ENCODE peak calls at places on chromosomes 1 and 21, in seven cellular contexts. F is HepG2, M is SK-N-SH, T is HCT116, N is GM12878, Y is H1, G is K562. O is an unnamed sample.

GRCh38 chr1:214146523-214146922 is 134.4 kb upstream of the SMYD2 start:
- DNase-seq in F (peak), M (no peak), T (no peak), N (no peak), Y (no peak), G (no peak), O (no peak)

GRCh38 chr21:33478858-33479678 is 706 bp downstream of the TMEM50B start:
- DNase-seq in F (peak), M (peak), T (no peak), N (no peak), Y (peak), G (peak), O (peak)

GRCh38 chr1:243346016-243346415 is 90.2 kb downstream of the SDCCAG8 start:
- DNase-seq in F (no peak), M (no peak), T (no peak), N (no peak), Y (no peak), G (no peak), O (no peak)

GRCh38 chr21:38486221-38486620 is 12.1 kb downstream of the ERG start:
- DNase-seq in F (no peak), M (no peak), T (no peak), N (no peak), Y (no peak), G (no peak), O (no peak)

GRCh38 chr1:229714964-229715603 is 89.0 kb downstream of the URB2 start:
- DNase-seq in F (peak), M (no peak), T (peak), N (no peak), Y (peak), G (peak), O (peak)

GRCh38 chr21:43369124-43369523 is 57.8 kb downstream of the SIK1 start:
- DNase-seq in F (peak), M (peak), T (no peak), N (no peak), Y (no peak), G (no peak), O (no peak)

GRCh38 chr21:29221259-29221744 is 77.4 kb upstream of the BACH1 start:
- DNase-seq in F (no peak), M (no peak), T (no peak), N (no peak), Y (no peak), G (no peak), O (no peak)

GRCh38 chr1:84060781-84061180 is 61.8 kb upstream of the TTLL7 start:
- DNase-seq in F (no peak), M (no peak), T (no peak), N (no peak), Y (no peak), G (no peak), O (no peak)

GRCh38 chr1:17924578-17924977 is 169.4 kb downstream of the ACTL8 start:
- DNase-seq in F (no peak), M (no peak), T (no peak), N (no peak), Y (no peak), G (no peak), O (no peak)

GRCh38 chr1:201310986-201311355 is 27.7 kb downstream of the PKP1 start:
- DNase-seq in F (no peak), M (no peak), T (no peak), N (no peak), Y (no peak), G (no peak), O (no peak)

GRCh38 chr21:45396620-45396995 is 8.4 kb upstream of the COL18A1 start:
- DNase-seq in F (no peak), M (no peak), T (no peak), N (no peak), Y (no peak), G (no peak), O (no peak)

GRCh38 chr1:153509729-153510354 is 25.9 kb downstream of the S100A6 start:
- DNase-seq in F (peak), M (peak), T (no peak), N (no peak), Y (no peak), G (peak), O (no peak)

GRCh38 chr1:201354901-201355295 is 22.6 kb downstream of the TNNT2 start:
- DNase-seq in F (no peak), M (no peak), T (no peak), N (no peak), Y (no peak), G (no peak), O (no peak)

GRCh38 chr1:178004926-178005391 is 35.1 kb upstream of the SEC16B start:
- DNase-seq in F (no peak), M (no peak), T (peak), N (no peak), Y (no peak), G (no peak), O (no peak)

GRCh38 chr1:153649867-153650235 is 8.7 kb upstream of the SNAPIN start:
- DNase-seq in F (no peak), M (no peak), T (no peak), N (no peak), Y (no peak), G (no peak), O (peak)

GRCh38 chr1:178941849-178942248 is 71.0 kb upstream of the ANGPTL1 start:
- DNase-seq in F (no peak), M (no peak), T (no peak), N (no peak), Y (peak), G (no peak), O (no peak)

GRCh38 chr1:119611701-119612113 is 36.4 kb downstream of the ZNF697 start:
- DNase-seq in F (peak), M (peak), T (peak), N (no peak), Y (peak), G (peak), O (peak)

GRCh38 chr1:8516793-8517556 is 199.1 kb downstream of the SLC45A1 start:
- DNase-seq in F (no peak), M (no peak), T (no peak), N (no peak), Y (no peak), G (peak), O (no peak)

GRCh38 chr1:68173283-68174172 is 58.8 kb downstream of the WLS start:
- DNase-seq in F (no peak), M (no peak), T (no peak), N (no peak), Y (no peak), G (no peak), O (no peak)

GRCh38 chr1:197553281-197553680 is 222.0 kb downstream of the DENND1B start:
- DNase-seq in F (no peak), M (no peak), T (no peak), N (no peak), Y (no peak), G (no peak), O (no peak)

GRCh38 chr1:64343105-64343960 is 126.6 kb upstream of the CACHD1 start:
- DNase-seq in F (no peak), M (peak), T (peak), N (no peak), Y (no peak), G (no peak), O (peak)

GRCh38 chr21:16468191-16468590 is 738.4 kb downstream of the USP25 start:
- DNase-seq in F (no peak), M (no peak), T (no peak), N (no peak), Y (no peak), G (no peak), O (no peak)

GRCh38 chr1:160124709-160125478 is 9.3 kb downstream of the ATP1A2 start:
- DNase-seq in F (peak), M (no peak), T (peak), N (no peak), Y (no peak), G (no peak), O (no peak)

GRCh38 chr1:158649052-158649451 is 37.5 kb downstream of the SPTA1 start:
- DNase-seq in F (no peak), M (no peak), T (no peak), N (no peak), Y (no peak), G (no peak), O (no peak)

GRCh38 chr1:196372896-196373536 is 235.2 kb downstream of the KCNT2 start:
- DNase-seq in F (peak), M (peak), T (peak), N (no peak), Y (no peak), G (peak), O (peak)

GRCh38 chr1:153598309-153599172 is 14.4 kb downstream of the S100A16 start:
- DNase-seq in F (no peak), M (no peak), T (no peak), N (peak), Y (peak), G (no peak), O (no peak)

GRCh38 chr1:14522331-14523241 is 75.9 kb upstream of the KAZN start:
- DNase-seq in F (no peak), M (peak), T (no peak), N (no peak), Y (no peak), G (peak), O (no peak)

GRCh38 chr1:7401814-7402547 is 369.1 kb upstream of the VAMP3 start:
- DNase-seq in F (peak), M (peak), T (peak), N (no peak), Y (peak), G (no peak), O (peak)

GRCh38 chr1:5189384-5189783 is 535.0 kb downstream of the AJAP1 start:
- DNase-seq in F (no peak), M (no peak), T (no peak), N (no peak), Y (no peak), G (no peak), O (no peak)

GRCh38 chr21:45618287-45618686 is 25.2 kb upstream of the PCBP3 start:
- DNase-seq in F (no peak), M (peak), T (no peak), N (no peak), Y (no peak), G (no peak), O (no peak)

GRCh38 chr1:40712997-40713396 is 21.5 kb downstream of the NFYC start:
- DNase-seq in F (no peak), M (no peak), T (no peak), N (no peak), Y (no peak), G (no peak), O (no peak)

GRCh38 chr1:67230539-67230938 is 64.3 kb downstream of the IL23R start:
- DNase-seq in F (no peak), M (no peak), T (no peak), N (no peak), Y (no peak), G (no peak), O (no peak)

GRCh38 chr1:210478820-210479219 is 150.1 kb downstream of the HHAT start:
- DNase-seq in F (no peak), M (no peak), T (no peak), N (no peak), Y (no peak), G (no peak), O (no peak)

GRCh38 chr1:28893403-28894102 is 20.8 kb upstream of the EPB41 start:
- DNase-seq in F (no peak), M (peak), T (no peak), N (no peak), Y (peak), G (peak), O (peak)

GRCh38 chr1:240765732-240766363 is 153.9 kb upstream of the GREM2 start:
- DNase-seq in F (no peak), M (no peak), T (no peak), N (no peak), Y (no peak), G (no peak), O (peak)

GRCh38 chr1:248695451-248696132 is 7.0 kb downstream of the OR14I1 start:
- DNase-seq in F (no peak), M (no peak), T (no peak), N (no peak), Y (no peak), G (no peak), O (no peak)

GRCh38 chr1:24108334-24109165 is 3.4 kb downstream of the MYOM3 start:
- DNase-seq in F (peak), M (no peak), T (peak), N (no peak), Y (no peak), G (peak), O (no peak)

GRCh38 chr21:41894922-41895557 is 15.9 kb upstream of the PRDM15 start:
- DNase-seq in F (no peak), M (no peak), T (no peak), N (no peak), Y (no peak), G (peak), O (no peak)

GRCh38 chr1:201399352-201400126 is 415 bp upstream of the LAD1 start:
- DNase-seq in F (peak), M (no peak), T (peak), N (no peak), Y (peak), G (peak), O (peak)

GRCh38 chr1:25538165-25538860 is 5.1 kb upstream of the LDLRAP1 start:
- DNase-seq in F (no peak), M (no peak), T (no peak), N (no peak), Y (no peak), G (no peak), O (no peak)

GRCh38 chr1:54404939-54405880 is 984 bp downstream of the SSBP3 start:
- DNase-seq in F (no peak), M (peak), T (no peak), N (no peak), Y (no peak), G (peak), O (no peak)
- TF ChIP-seq JUND in F (no peak), M (no peak), T (no peak), N (no peak), Y (no peak), G (no peak), O (no peak)

GRCh38 chr1:171257207-171258052 is 9.1 kb downstream of the FMO1 start:
- DNase-seq in F (no peak), M (peak), T (no peak), N (no peak), Y (no peak), G (no peak), O (no peak)
- TF ChIP-seq JUND in F (no peak), M (no peak), T (no peak), N (no peak), Y (no peak), G (no peak), O (no peak)

GRCh38 chr1:100222428-100222827 is 27.2 kb downstream of the DBT start:
- DNase-seq in F (no peak), M (no peak), T (no peak), N (no peak), Y (no peak), G (no peak), O (no peak)
- TF ChIP-seq JUND in F (no peak), M (no peak), T (no peak), N (no peak), Y (no peak), G (no peak), O (no peak)

DNA sequence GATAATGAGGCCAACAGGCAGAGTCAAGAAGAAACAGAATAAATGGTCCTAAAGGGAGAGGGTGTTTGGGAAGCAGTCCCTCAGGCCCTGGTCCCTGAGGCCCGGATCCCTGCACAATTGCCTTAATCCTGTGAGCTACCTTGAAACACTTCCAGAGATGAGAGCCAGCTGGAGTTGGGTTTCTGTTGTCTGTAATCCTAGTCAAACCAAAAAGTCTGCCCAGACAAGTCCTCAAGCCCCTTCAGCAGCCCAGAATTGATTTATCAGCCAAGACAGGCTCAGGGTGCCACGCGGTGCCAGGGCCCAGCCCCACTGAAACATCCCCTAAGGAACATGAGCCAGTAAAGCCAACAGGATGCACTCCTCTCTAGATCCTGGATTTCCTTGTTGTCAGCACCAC is 16.4 kb upstream of the CLSTN1 start:
- DNase-seq in F (no peak), M (no peak), T (no peak), N (no peak), Y (no peak), G (no peak), O (no peak)
- TF ChIP-seq JUND in F (no peak), M (no peak), T (no peak), N (no peak), Y (no peak), G (no peak), O (no peak)